ENCODE peak calls at places on chromosomes 3 and 15, in eight cellular contexts. W, O, U, N, Y, E, F and A are unnamed samples. For H3K4me1, the result is how much of the 10 kb centered on the place peaks cover.

GRCh38 chr15:37773111-37773860 is 161.2 kb upstream of the TMCO5A start:
- DNase-seq in N (no peak), Y (no peak), U (no peak), E (no peak), F (no peak), O (no peak), W (no peak), A (no peak)

GRCh38 chr3:177345049-177345972 is 148.0 kb upstream of the TBL1XR1 start:
- DNase-seq in E (peak), W (peak), O (peak), U (peak), N (peak), F (peak), Y (peak), A (peak)

GRCh38 chr3:51705276-51706020 is 1.4 kb upstream of the GRM2 start:
- DNase-seq in N (no peak), Y (no peak), O (no peak), F (no peak), U (no peak), W (no peak), E (peak), A (no peak)

GRCh38 chr15:94887406-94887805 is 656.0 kb downstream of the MCTP2 start:
- DNase-seq in F (no peak), Y (no peak), O (no peak), E (no peak), W (no peak), N (no peak), U (no peak), A (no peak)

GRCh38 chr15:38817427-38818155 is 253.0 kb upstream of the RASGRP1 start:
- DNase-seq in E (peak), U (peak), F (peak), O (peak), W (peak), N (peak), Y (peak), A (peak)

GRCh38 chr3:152270145-152270870 is 1.6 kb downstream of the MBNL1 start:
- DNase-seq in N (no peak), U (peak), W (no peak), F (no peak), Y (no peak), O (no peak), E (no peak), A (no peak)

GRCh38 chr15:87145686-87146085 is 1066.0 kb downstream of the AGBL1 start:
- DNase-seq in U (no peak), N (no peak), O (no peak), E (no peak), W (no peak), F (no peak), Y (no peak), A (no peak)

GRCh38 chr3:4772171-4772804 is 206.9 kb upstream of the BHLHE40 start:
- DNase-seq in W (peak), E (peak), Y (no peak), O (no peak), U (no peak), N (peak), F (peak), A (peak)

GRCh38 chr15:85751731-85752421 is 42.8 kb downstream of the KLHL25 start:
- DNase-seq in N (no peak), F (no peak), E (no peak), O (peak), W (peak), U (no peak), Y (no peak), A (no peak)

GRCh38 chr15:41465822-41466421 is 27.8 kb upstream of the ITPKA start:
- DNase-seq in Y (peak), F (no peak), E (no peak), W (no peak), O (peak), N (no peak), U (peak), A (no peak)
- TF ChIP-seq CTCF in Y (peak), F (peak), E (peak), W (peak), O (peak), N (peak), U (peak), A (peak)

DNA sequence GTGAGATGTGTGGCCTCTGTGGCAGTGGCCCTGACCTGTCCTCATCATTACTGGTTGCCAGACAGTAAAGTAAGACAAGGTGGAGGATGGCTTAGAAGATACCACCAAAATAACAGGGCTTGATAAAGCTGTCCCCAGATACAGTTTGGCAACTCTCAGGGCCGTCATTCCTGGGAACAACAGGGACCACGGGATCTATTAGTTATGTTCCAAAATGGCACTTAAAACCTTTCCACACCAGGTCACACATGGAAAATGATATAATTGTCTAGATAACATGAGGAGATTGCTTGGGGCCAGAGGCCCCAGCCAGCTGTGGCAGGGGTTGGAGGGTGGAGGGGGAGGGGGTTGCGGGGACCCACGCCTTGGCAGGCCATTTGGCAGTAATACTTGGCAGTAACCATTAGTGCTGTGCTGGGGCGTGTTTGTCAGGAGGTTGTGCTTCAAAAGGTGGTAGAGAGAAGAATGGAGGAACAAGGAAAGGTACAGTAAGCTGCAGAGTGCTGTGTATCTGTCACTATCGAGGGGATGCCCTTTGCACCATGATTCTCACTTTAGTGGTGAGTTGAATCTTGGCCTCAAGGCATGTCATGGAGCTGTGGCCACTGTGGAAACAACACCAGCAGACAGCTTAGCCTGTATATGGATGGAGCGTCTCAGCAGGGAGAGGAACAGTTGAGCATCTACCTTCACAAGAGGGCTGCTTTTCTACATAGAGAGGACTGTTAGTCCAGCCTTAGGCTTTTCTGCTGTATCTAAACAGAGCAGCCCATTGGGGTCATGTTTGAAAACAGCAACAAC is 14.0 kb downstream of the PLCL2 start:
- DNase-seq in O (no peak), U (no peak), E (no peak), W (no peak), N (peak), F (no peak), Y (no peak), A (peak)
- H3K4me1 ChIP-seq in O (under half), U (half or more), E (under half), W (under half), N (under half), F (under half), Y (under half), A (under half)

DNA sequence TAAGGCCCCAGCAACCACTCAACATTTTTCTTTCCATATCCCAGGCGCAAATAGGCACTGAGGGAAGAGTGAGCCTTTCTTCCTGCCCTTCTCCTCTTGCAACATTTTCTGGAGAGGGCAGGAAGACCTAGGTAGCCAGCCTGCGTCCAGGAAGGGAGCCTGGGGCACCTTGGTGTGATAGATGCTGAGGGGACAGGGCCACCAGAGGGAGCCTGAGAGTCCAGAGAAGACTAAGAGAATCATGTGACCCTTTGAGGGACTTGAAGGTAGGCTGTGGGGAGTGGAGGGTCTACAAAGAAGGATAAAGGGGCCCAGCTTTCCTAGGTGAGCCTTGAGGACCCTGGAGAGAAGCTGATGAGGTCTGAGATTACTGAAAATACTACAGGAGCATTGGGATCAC is 346.6 kb downstream of the CNTN6 start:
- DNase-seq in W (no peak), E (no peak), N (no peak), F (no peak), U (peak), O (peak), Y (no peak), A (peak)
- TF ChIP-seq CTCF in W (no peak), E (no peak), N (no peak), F (no peak), U (peak), O (peak), Y (peak), A (no peak)

GRCh38 chr3:120471643-120472042 is 20.9 kb upstream of the FSTL1 start:
- DNase-seq in U (no peak), Y (no peak), O (no peak), N (no peak), F (no peak), W (no peak), E (no peak), A (no peak)
- H3K4me1 ChIP-seq in U (under half), Y (under half), O (under half), N (under half), F (under half), W (under half), E (under half), A (under half)

DNA sequence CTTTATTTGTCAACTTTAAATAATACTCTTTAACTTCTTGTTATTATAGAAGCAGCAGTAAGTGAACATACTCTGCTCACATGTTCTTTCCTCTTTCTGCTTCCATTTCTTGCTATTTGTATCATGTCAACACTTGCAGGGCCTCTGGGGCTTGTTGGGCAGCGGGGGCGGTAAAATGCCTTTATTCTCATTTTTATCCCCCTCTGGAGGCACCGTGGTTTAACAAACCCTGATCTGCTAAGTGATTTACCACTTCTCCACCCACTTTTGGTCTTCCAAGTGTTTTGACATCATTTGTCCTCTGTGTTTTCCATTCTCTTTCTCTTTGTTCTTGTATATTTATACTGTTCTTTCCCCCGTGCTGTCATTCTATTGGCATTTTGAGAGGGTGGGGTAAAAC is 33.9 kb downstream of the SCN10A start:
- DNase-seq in Y (no peak), E (no peak), W (no peak), U (peak), O (no peak), F (no peak), N (no peak), A (no peak)
- TF ChIP-seq CTCF in Y (peak), E (no peak), W (no peak), U (peak), O (no peak), F (no peak), N (no peak), A (no peak)

GRCh38 chr3:46097691-46098241 is 70.5 kb upstream of the XCR1 start:
- DNase-seq in E (no peak), U (peak), N (no peak), F (peak), W (peak), O (no peak), Y (no peak), A (no peak)

GRCh38 chr3:46098319-46098761 is 71.1 kb upstream of the XCR1 start:
- DNase-seq in U (peak), W (peak), Y (no peak), E (no peak), O (no peak), N (no peak), F (peak), A (no peak)

GRCh38 chr3:46102059-46102779 is 74.9 kb upstream of the XCR1 start:
- DNase-seq in F (no peak), E (no peak), O (no peak), N (no peak), W (no peak), Y (no peak), U (no peak), A (no peak)

GRCh38 chr3:46102780-46103130 is 75.5 kb upstream of the XCR1 start:
- DNase-seq in Y (no peak), E (no peak), O (no peak), N (no peak), U (no peak), F (no peak), W (no peak), A (no peak)

DNA sequence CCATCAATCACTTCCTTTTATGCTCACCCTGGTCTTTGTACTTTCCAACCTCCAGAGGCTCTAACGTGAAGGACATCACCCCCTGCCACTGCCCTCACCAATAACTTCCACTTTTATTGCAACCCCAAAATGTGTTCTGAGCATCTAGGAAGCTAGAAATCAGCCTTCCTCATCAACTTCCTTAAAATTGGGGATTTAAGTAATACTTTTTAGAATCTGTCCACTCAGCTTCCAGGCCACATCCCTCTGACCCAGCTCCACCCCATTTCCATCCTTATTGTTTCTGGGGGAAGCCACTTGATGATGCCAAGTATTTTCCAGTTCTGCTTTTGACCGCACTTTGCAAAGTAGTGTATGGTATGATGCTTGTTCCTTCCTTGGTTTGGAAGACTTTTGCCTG is 73.5 kb upstream of the XCR1 start:
- DNase-seq in F (no peak), W (peak), U (no peak), E (no peak), O (no peak), Y (no peak), N (peak), A (no peak)
- H3K4me1 ChIP-seq in F (under half), W (under half), U (under half), E (under half), O (under half), Y (under half), N (under half), A (under half)

GRCh38 chr15:51912528-51912927 is 59.0 kb downstream of the LEO1 start:
- DNase-seq in F (no peak), O (no peak), U (no peak), W (no peak), Y (no peak), E (no peak), N (no peak), A (no peak)

GRCh38 chr15:51904931-51905330 is 66.6 kb downstream of the LEO1 start:
- DNase-seq in Y (no peak), N (no peak), O (no peak), E (no peak), W (no peak), U (no peak), F (no peak), A (no peak)

GRCh38 chr15:51909591-51909990 is 62.0 kb downstream of the LEO1 start:
- DNase-seq in O (no peak), Y (no peak), F (no peak), E (no peak), N (no peak), W (no peak), U (no peak), A (no peak)

GRCh38 chr15:51908312-51908711 is 63.3 kb downstream of the LEO1 start:
- DNase-seq in W (no peak), N (no peak), O (no peak), U (no peak), F (no peak), E (no peak), Y (no peak), A (no peak)

DNA sequence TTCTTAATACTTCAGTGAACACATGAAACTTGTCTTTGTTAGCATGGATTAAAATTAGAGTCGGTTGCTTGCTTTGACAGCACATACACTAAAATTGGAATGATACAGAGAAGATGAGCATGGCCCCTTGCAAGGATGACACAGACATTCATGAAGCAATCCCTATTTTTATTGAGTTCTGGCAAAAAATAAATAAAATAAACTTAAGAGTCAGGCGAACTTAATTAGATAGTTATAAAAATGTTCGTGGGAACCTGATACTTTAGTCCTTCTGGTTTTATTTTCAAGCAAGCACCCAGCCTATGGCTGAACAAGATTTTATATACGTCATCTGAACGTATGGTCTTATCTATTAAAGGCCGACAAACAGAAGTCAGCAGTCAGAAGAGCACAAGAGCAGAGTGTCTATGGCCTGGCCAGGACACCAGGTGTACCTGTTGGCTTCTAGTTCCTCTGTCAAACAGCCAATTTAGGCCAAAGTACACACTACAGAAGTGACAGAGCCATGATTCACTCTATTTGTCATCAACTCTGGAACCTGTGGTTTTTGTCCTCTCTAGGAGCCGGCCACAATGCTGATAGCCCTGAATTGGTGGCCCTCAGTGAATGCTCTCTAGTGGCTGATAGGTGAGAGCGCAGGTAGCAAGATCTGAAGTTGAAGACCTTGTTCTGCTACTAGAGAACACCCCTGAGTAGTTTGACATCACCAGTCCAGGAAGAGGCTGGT is 64.3 kb downstream of the LEO1 start:
- DNase-seq in N (no peak), E (no peak), Y (peak), O (peak), U (no peak), W (no peak), F (peak), A (no peak)
- TF ChIP-seq CTCF in N (no peak), E (no peak), Y (peak), O (peak), U (peak), W (no peak), F (no peak), A (peak)